ENCODE peak calls at places on chromosome 9, in six cellular contexts. F is uterus, Y is lung, P is hepatocyte, H is heart left ventricle, E is HepG2. A is an unnamed sample.

GRCh38 chr9:34659592-34660253 is 2.7 kb downstream of the CCL27 start:
- DNase-seq in E (no peak), P (peak; percentile 13), H (no peak), Y (no peak), F (no peak), A (no peak)

GRCh38 chr9:35882265-35882848 is 12.2 kb upstream of the OR13J1 start:
- DNase-seq in Y (peak; percentile 83), H (peak; percentile 81), E (peak; percentile 62), P (peak; percentile 90), F (peak; percentile 84), A (peak; percentile 90)

GRCh38 chr9:89172398-89172797 is 6.2 kb downstream of the SHC3 start:
- DNase-seq in Y (no peak), H (no peak), F (no peak), P (no peak), E (no peak), A (no peak)

GRCh38 chr9:93649610-93650261 is 73.4 kb downstream of the PHF2 start:
- DNase-seq in Y (no peak), F (peak; percentile 9), P (no peak), E (no peak), H (peak; percentile 9), A (no peak)

GRCh38 chr9:110659891-110660541 is 8.6 kb upstream of the MUSK start:
- DNase-seq in F (no peak), E (no peak), Y (no peak), P (no peak), H (no peak), A (no peak)

GRCh38 chr9:117720555-117720954 is 16.4 kb downstream of the TLR4 start:
- DNase-seq in Y (no peak), P (peak; percentile 13), F (no peak), E (no peak), H (peak; percentile 59), A (no peak)

GRCh38 chr9:81665514-81665838 is 23.9 kb downstream of the TLE1 start:
- DNase-seq in F (no peak), P (peak; percentile 12), H (no peak), Y (no peak), E (no peak), A (no peak)

GRCh38 chr9:37121881-37122280 is 1.5 kb downstream of the ZCCHC7 start:
- DNase-seq in H (no peak), P (no peak), E (no peak), F (no peak), Y (no peak), A (no peak)

GRCh38 chr9:99090366-99091130 is 14.4 kb upstream of the TGFBR1 start:
- DNase-seq in Y (no peak), H (no peak), P (no peak), E (no peak), F (no peak), A (no peak)

GRCh38 chr9:23322392-23322791 is 503.6 kb downstream of the ELAVL2 start:
- DNase-seq in Y (no peak), E (no peak), P (peak; percentile 38), F (no peak), H (no peak), A (no peak)

GRCh38 chr9:122070728-122071127 is 22.4 kb downstream of the TTLL11 start:
- DNase-seq in P (no peak), E (no peak), Y (no peak), H (no peak), F (no peak), A (no peak)

GRCh38 chr9:98230354-98230753 is 25.1 kb downstream of the TBC1D2 start:
- DNase-seq in F (no peak), E (no peak), P (peak; percentile 13), Y (no peak), H (no peak), A (no peak)

GRCh38 chr9:37262410-37262809 is 142.0 kb downstream of the ZCCHC7 start:
- DNase-seq in E (no peak), F (no peak), H (no peak), P (peak; percentile 35), Y (no peak), A (no peak)

GRCh38 chr9:83978992-83979811 is 813 bp downstream of the HNRNPK start:
- DNase-seq in P (peak; percentile 92), E (peak; percentile 58), Y (peak; percentile 84), H (peak; percentile 92), F (peak; percentile 78), A (peak; percentile 74)

GRCh38 chr9:108724669-108725068 is 131.1 kb downstream of the ACTL7B start:
- DNase-seq in P (peak; percentile 25), Y (no peak), H (no peak), F (no peak), E (no peak), A (no peak)

GRCh38 chr9:135047026-135047350 is 40.5 kb upstream of the OLFM1 start:
- DNase-seq in Y (no peak), P (no peak), F (no peak), H (no peak), E (no peak), A (no peak)

GRCh38 chr9:70046274-70047070 is 2.8 kb downstream of the MAMDC2 start:
- DNase-seq in E (no peak), P (no peak), Y (no peak), H (peak; percentile 33), F (no peak), A (no peak)

GRCh38 chr9:94533155-94533554 is 21.7 kb upstream of the PCAT7 start:
- DNase-seq in P (peak; percentile 49), Y (no peak), H (no peak), F (no peak), E (peak; percentile 76), A (no peak)

GRCh38 chr9:106438928-106439327 is 424.0 kb upstream of the ZNF462 start:
- DNase-seq in E (no peak), F (no peak), Y (no peak), H (no peak), P (no peak), A (no peak)

GRCh38 chr9:71144495-71144894 is 23.1 kb upstream of the TRPM3 start:
- DNase-seq in E (no peak), P (no peak), Y (no peak), F (no peak), H (no peak), A (no peak)

GRCh38 chr9:99042620-99043019 is 62.3 kb upstream of the TGFBR1 start:
- DNase-seq in F (no peak), Y (no peak), E (no peak), P (no peak), H (no peak), A (no peak)

GRCh38 chr9:94086961-94087360 is 2.7 kb downstream of the PTPDC1 start:
- DNase-seq in H (no peak), P (no peak), F (no peak), Y (no peak), E (no peak), A (no peak)

GRCh38 chr9:135349963-135350360 is 129.6 kb upstream of the PPP1R26 start:
- DNase-seq in Y (no peak), P (no peak), F (no peak), H (no peak), E (no peak), A (no peak)

GRCh38 chr9:127318651-127319167 is 54.1 kb downstream of the GARNL3 start:
- DNase-seq in E (no peak), F (peak; percentile 66), H (peak; percentile 64), P (peak; percentile 54), Y (no peak), A (no peak)

GRCh38 chr9:106616946-106617345 is 246.0 kb upstream of the ZNF462 start:
- DNase-seq in E (no peak), Y (no peak), F (no peak), P (no peak), H (no peak), A (no peak)

GRCh38 chr9:115200711-115201505 is 83.0 kb upstream of the TNC start:
- DNase-seq in P (no peak), F (no peak), E (no peak), Y (no peak), H (no peak), A (no peak)

GRCh38 chr9:115207003-115207837 is 89.3 kb upstream of the TNC start:
- DNase-seq in H (no peak), F (no peak), E (no peak), Y (no peak), P (no peak), A (no peak)

GRCh38 chr9:115204827-115205506 is 87.0 kb upstream of the TNC start:
- DNase-seq in H (no peak), F (no peak), Y (no peak), E (no peak), P (peak; percentile 54), A (no peak)

GRCh38 chr9:115202181-115202580 is 84.2 kb upstream of the TNC start:
- DNase-seq in P (no peak), F (no peak), H (no peak), Y (no peak), E (no peak), A (no peak)

DNA sequence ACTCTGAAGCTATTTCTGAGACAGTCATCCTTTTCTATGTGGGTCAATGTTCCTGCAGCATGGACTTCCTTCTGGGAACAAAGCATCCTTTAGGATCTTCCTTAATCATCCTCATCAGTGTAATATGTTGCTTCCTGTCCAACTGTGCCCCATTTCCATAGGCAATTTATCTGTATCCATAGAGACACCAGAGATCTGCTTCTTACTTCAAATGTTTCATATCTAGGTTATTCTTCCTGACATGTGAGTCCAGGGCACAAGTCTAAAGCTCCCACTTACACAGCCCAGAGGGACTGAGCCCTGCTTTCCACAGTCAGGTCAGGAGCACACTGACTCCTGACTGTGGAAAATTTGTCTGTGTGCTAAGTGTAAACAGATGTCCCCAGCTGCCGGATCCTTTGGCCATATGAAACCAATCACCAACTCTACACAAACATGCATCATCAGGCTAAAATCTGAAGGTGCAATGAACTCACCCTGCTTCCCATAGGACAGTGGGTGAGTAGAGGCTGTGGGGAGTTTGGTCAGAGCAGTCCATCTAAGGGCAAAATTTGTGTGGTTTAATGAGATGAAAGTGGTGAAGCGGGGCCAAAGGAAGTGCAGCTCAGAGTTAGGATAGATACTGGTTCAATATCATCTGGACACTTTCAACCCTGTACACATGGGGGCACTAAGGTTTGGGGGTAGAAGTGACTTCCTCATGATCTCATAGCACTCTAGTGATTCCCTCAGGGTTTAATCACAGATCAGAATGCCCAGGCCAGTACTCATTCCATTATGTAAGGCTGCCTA is 85.2 kb upstream of the TNC start:
- DNase-seq in E (no peak), H (peak; percentile 66), F (peak; percentile 25), Y (no peak), P (peak; percentile 27), A (no peak)
- TF ChIP-seq CTCF in E (no peak), H (no peak), F (no peak), Y (no peak), P (peak; percentile 12), A (no peak)

DNA sequence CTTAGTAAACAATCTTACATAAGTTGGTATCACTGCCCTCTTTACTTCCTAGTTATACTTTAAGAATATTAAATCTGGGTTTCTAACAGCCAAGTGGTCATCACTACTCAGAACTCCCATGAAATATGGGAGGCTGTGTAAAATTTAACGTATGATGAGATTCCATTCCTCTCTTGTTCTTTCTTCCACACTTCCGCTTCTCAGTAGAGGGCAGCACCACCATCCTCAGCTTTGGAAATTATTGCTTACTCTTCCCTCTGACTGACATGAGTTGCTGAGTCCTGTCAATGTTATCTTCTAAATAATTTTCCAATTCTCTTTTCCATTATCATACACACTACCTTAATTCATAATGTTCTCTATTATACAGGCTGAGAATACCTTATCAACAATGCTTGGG is 194.0 kb downstream of the RFX3 start:
- DNase-seq in F (no peak), Y (no peak), H (no peak), P (peak; percentile 7), E (peak; percentile 17), A (no peak)
- TF ChIP-seq CTCF in F (no peak), Y (peak; percentile 2), H (no peak), P (peak; percentile 28), E (peak; percentile 53), A (peak; percentile 32)

GRCh38 chr9:15505927-15506326 is 4.8 kb downstream of the PSIP1 start:
- DNase-seq in E (no peak), Y (no peak), P (no peak), H (no peak), F (no peak), A (no peak)
- TF ChIP-seq CTCF in E (no peak), Y (no peak), P (no peak), H (no peak), F (no peak), A (no peak)

GRCh38 chr9:87080512-87081225 is 133.4 kb upstream of the GAS1 start:
- DNase-seq in F (no peak), P (peak; percentile 36), Y (no peak), H (no peak), E (no peak), A (no peak)
- TF ChIP-seq CTCF in F (no peak), P (peak; percentile 25), Y (no peak), H (no peak), E (no peak), A (no peak)